ENCODE peak calls at places on chromosomes 5 and 9, in ten cellular contexts. N, H, S, G, T, Q, M, L, A and J are unnamed samples.
A peak's percentile ranks its signal among the peaks of the same experiment; 100 is the strongest.

GRCh38 chr9:99038396-99038795 is 66.5 kb upstream of the TGFBR1 start:
- DNase-seq in N (no peak), H (no peak), S (no peak), G (no peak), T (no peak), Q (no peak), M (no peak), L (no peak), A (no peak), J (no peak)

GRCh38 chr9:14092344-14092743 is 221.6 kb downstream of the NFIB start:
- DNase-seq in N (no peak), H (no peak), S (no peak), G (no peak), T (no peak), Q (no peak), M (no peak), L (peak; percentile 52), A (no peak), J (no peak)

GRCh38 chr9:69122086-69122390 is 52.0 kb upstream of the TJP2 start:
- DNase-seq in N (peak; percentile 32), H (peak; percentile 44), S (peak; percentile 61), G (peak; percentile 86), T (peak; percentile 48), Q (peak; percentile 70), M (no peak), L (peak; percentile 73), A (peak; percentile 70), J (peak; percentile 88)

GRCh38 chr5:17024686-17025180 is 88.6 kb upstream of the MYO10 start:
- DNase-seq in N (no peak), H (no peak), S (peak; percentile 85), G (no peak), T (peak; percentile 51), Q (peak; percentile 69), M (no peak), L (peak; percentile 29), A (no peak), J (peak; percentile 57)

GRCh38 chr5:176660530-176660859 is 13.2 kb downstream of the TSPAN17 start:
- DNase-seq in N (no peak), H (no peak), S (no peak), G (no peak), T (no peak), Q (no peak), M (no peak), L (no peak), A (no peak), J (no peak)

GRCh38 chr5:52481216-52481615 is 306.5 kb upstream of the ITGA1 start:
- DNase-seq in N (no peak), H (no peak), S (no peak), G (no peak), T (no peak), Q (peak; percentile 73), M (no peak), L (no peak), A (no peak), J (no peak)

GRCh38 chr5:142808778-142809606 is 38.8 kb downstream of the ARHGAP26 start:
- DNase-seq in N (no peak), H (no peak), S (no peak), G (no peak), T (no peak), Q (no peak), M (no peak), L (no peak), A (no peak), J (no peak)

GRCh38 chr5:114184006-114184405 is 177.9 kb upstream of the KCNN2 start:
- DNase-seq in N (no peak), H (no peak), S (peak; percentile 25), G (no peak), T (no peak), Q (no peak), M (no peak), L (peak; percentile 21), A (no peak), J (peak; percentile 79)

GRCh38 chr9:95409650-95410426 is 92.3 kb upstream of the FANCC start:
- DNase-seq in N (no peak), H (no peak), S (peak; percentile 90), G (no peak), T (no peak), Q (peak; percentile 87), M (peak; percentile 59), L (peak; percentile 92), A (no peak), J (peak; percentile 83)

GRCh38 chr9:113499876-113500497 is 36.5 kb downstream of the RGS3 start:
- DNase-seq in N (no peak), H (no peak), S (no peak), G (no peak), T (no peak), Q (no peak), M (no peak), L (no peak), A (no peak), J (no peak)

GRCh38 chr5:58934629-58935097 is 351.8 kb downstream of the RAB3C start:
- DNase-seq in N (no peak), H (no peak), S (no peak), G (no peak), T (no peak), Q (no peak), M (no peak), L (peak; percentile 14), A (no peak), J (no peak)

GRCh38 chr5:32057157-32058096 is 116.7 kb downstream of the GOLPH3 start:
- DNase-seq in N (no peak), H (no peak), S (no peak), G (no peak), T (peak; percentile 36), Q (peak; percentile 73), M (no peak), L (peak; percentile 39), A (no peak), J (peak; percentile 68)

GRCh38 chr9:131469369-131469768 is 33.3 kb upstream of the POMT1 start:
- DNase-seq in N (no peak), H (peak; percentile 45), S (no peak), G (no peak), T (no peak), Q (no peak), M (no peak), L (no peak), A (no peak), J (no peak)

GRCh38 chr5:150670961-150671337 is 9.9 kb downstream of the MYOZ3 start:
- DNase-seq in N (no peak), H (no peak), S (no peak), G (no peak), T (no peak), Q (no peak), M (no peak), L (peak; percentile 12), A (no peak), J (no peak)

GRCh38 chr5:128579669-128580068 is 41.6 kb upstream of the FBN2 start:
- DNase-seq in N (no peak), H (no peak), S (peak; percentile 31), G (no peak), T (no peak), Q (no peak), M (no peak), L (no peak), A (no peak), J (peak; percentile 61)

GRCh38 chr5:135587849-135588248 is 9.1 kb upstream of the CXCL14 start:
- DNase-seq in N (no peak), H (no peak), S (no peak), G (no peak), T (no peak), Q (no peak), M (no peak), L (no peak), A (no peak), J (no peak)

GRCh38 chr9:11618241-11618805 is 1005.5 kb upstream of the PTPRD start:
- DNase-seq in N (no peak), H (peak; percentile 10), S (no peak), G (peak; percentile 78), T (no peak), Q (no peak), M (no peak), L (no peak), A (no peak), J (no peak)
- TF ChIP-seq CTCF in N (no peak), H (no peak), S (no peak), G (no peak), T (no peak), Q (no peak), M (no peak), L (no peak), A (no peak), J (no peak)

DNA sequence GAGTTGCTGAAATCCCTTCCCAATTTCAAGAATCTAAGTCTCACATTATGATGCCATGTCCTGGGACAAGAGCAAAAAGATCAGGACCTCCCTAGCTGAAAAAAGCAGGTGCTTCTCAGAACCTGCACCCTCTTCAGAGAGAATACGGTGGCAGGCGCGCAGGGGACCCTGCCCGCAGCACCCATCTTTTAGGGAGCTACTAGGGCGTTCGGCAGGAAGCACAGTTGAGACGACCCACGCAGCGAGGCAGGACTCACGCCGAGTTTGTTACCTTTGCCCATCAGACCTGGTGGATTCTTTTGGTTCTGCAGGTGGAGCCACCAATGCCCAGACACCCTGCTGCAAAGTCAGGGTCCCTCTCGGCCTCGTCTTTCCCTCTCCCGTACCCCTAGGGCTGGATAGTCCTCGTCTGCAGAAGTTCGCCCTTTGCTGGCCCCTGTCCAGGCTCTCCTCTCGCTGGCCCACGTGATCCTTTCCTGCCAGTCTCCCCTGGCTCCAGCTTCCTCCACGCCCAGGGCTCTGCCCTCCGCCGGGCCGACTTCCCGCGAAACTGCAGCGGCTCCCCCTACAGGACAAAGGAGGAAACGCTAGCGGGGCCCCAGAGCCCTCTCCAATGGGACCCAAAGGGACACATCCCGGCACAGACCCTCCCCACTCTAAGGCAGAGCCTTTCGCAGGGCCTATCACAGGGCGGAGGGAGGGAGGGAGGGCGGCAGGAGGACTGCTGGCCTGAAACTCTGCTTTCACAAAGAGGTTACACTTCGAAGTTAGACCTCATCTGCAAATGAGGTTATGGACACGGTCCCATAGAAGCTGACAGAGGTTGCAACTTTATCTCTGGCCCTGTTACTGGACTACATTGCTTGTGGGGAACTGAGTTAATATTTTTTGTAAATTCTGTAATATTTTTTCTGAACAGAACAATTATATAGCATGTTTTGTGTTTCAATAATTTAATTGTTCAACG is 28.8 kb downstream of the TMEM174 start:
- DNase-seq in N (peak; percentile 57), H (peak; percentile 69), S (peak; percentile 47), G (peak; percentile 83), T (peak; percentile 92), Q (peak; percentile 72), M (peak; percentile 27), L (peak; percentile 80), A (peak; percentile 57), J (peak; percentile 80)
- H3K4me3 ChIP-seq in N (no peak overlapping the region), H (no peak overlapping the region), S (no peak overlapping the region), G (no peak overlapping the region), T (peak overlapping the region; percentile 42), Q (no peak overlapping the region), M (no peak overlapping the region), L (no peak overlapping the region), A (no peak overlapping the region), J (no peak overlapping the region)

GRCh38 chr9:83960991-83961390 is 19.0 kb downstream of the HNRNPK start:
- DNase-seq in N (no peak), H (no peak), S (no peak), G (no peak), T (no peak), Q (no peak), M (no peak), L (no peak), A (no peak), J (no peak)
- TF ChIP-seq CTCF in N (no peak), H (no peak), S (no peak), G (no peak), T (no peak), Q (no peak), M (no peak), L (no peak), A (no peak), J (no peak)

DNA sequence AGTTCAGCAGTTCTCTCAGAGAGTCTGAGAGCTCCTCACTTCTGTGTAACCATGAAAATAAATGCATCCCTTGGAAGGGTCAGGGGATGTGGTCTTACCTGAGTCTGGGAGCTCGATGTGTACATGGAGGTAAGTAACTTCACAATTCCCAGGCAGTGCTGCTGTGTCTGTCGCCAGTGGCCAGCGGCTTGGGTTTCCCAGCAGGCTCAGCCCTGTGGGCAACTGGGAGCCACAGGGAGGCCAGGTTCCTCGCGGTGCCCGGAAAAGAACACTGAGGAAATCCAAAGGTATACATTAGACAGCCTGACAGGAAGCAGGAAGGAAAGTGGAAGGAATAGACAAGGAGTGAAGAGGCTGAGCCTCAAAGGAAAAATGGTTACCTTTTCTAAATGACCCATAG is 62.2 kb downstream of the OSTF1 start:
- DNase-seq in N (no peak), H (no peak), S (no peak), G (no peak), T (no peak), Q (no peak), M (no peak), L (no peak), A (no peak), J (no peak)
- H3K4me3 ChIP-seq in N (no peak overlapping the region), H (no peak overlapping the region), S (no peak overlapping the region), G (no peak overlapping the region), T (no peak overlapping the region), Q (no peak overlapping the region), M (no peak overlapping the region), L (no peak overlapping the region), A (no peak overlapping the region), J (no peak overlapping the region)